ENCODE peak calls at places on chromosomes 2 and 18, in seven cellular contexts. One of them, this sample, is unnamed.

GRCh38 chr2:15800489-15801329 is 139.6 kb upstream of the MYCN start:
- DNase-seq in cerebellar cortex: peak
- DNase-seq in GM23248: no peak
- DNase-seq in renal cortical epithelial cell: no peak
- DNase-seq in nephron progenitor cell: no peak
- DNase-seq in stimulated activated CD4-positive, alpha-beta T cell treated with anti-CD3 and anti-CD28 coated beads, Interleukin-1b, Interleukin-23, amount 100 ng/mL, for 24 hours: no peak
- DNase-seq in mesenteric fat pad: no peak
- DNase-seq in this sample: no peak

GRCh38 chr18:56083097-56083865 is 495.3 kb upstream of the TCF4 start:
- DNase-seq in cerebellar cortex: peak
- DNase-seq in nephron progenitor cell: no peak
- DNase-seq in mesenteric fat pad: no peak
- DNase-seq in stimulated activated CD4-positive, alpha-beta T cell treated with anti-CD3 and anti-CD28 coated beads, Interleukin-1b, Interleukin-23, amount 100 ng/mL, for 24 hours: no peak
- DNase-seq in GM23248: peak
- DNase-seq in renal cortical epithelial cell: no peak
- DNase-seq in this sample: no peak

GRCh38 chr2:101844055-101844635 is 146.6 kb downstream of the MAP4K4 start:
- DNase-seq in nephron progenitor cell: no peak
- DNase-seq in renal cortical epithelial cell: peak
- DNase-seq in cerebellar cortex: no peak
- DNase-seq in GM23248: peak
- DNase-seq in mesenteric fat pad: no peak
- DNase-seq in stimulated activated CD4-positive, alpha-beta T cell treated with anti-CD3 and anti-CD28 coated beads, Interleukin-1b, Interleukin-23, amount 100 ng/mL, for 24 hours: no peak
- DNase-seq in this sample: no peak

GRCh38 chr2:188506843-188507242 is 215.2 kb downstream of the GULP1 start:
- DNase-seq in mesenteric fat pad: no peak
- DNase-seq in renal cortical epithelial cell: no peak
- DNase-seq in nephron progenitor cell: no peak
- DNase-seq in stimulated activated CD4-positive, alpha-beta T cell treated with anti-CD3 and anti-CD28 coated beads, Interleukin-1b, Interleukin-23, amount 100 ng/mL, for 24 hours: no peak
- DNase-seq in GM23248: no peak
- DNase-seq in cerebellar cortex: no peak
- DNase-seq in this sample: no peak

GRCh38 chr18:75048776-75049454 is 160.0 kb downstream of the PTGR3 start:
- DNase-seq in renal cortical epithelial cell: no peak
- DNase-seq in mesenteric fat pad: no peak
- DNase-seq in GM23248: no peak
- DNase-seq in nephron progenitor cell: no peak
- DNase-seq in stimulated activated CD4-positive, alpha-beta T cell treated with anti-CD3 and anti-CD28 coated beads, Interleukin-1b, Interleukin-23, amount 100 ng/mL, for 24 hours: no peak
- DNase-seq in cerebellar cortex: peak
- DNase-seq in this sample: no peak

GRCh38 chr2:96084006-96084857 is 32.1 kb downstream of the ADRA2B start:
- DNase-seq in renal cortical epithelial cell: no peak
- DNase-seq in GM23248: no peak
- DNase-seq in cerebellar cortex: no peak
- DNase-seq in nephron progenitor cell: no peak
- DNase-seq in mesenteric fat pad: peak
- DNase-seq in stimulated activated CD4-positive, alpha-beta T cell treated with anti-CD3 and anti-CD28 coated beads, Interleukin-1b, Interleukin-23, amount 100 ng/mL, for 24 hours: no peak
- DNase-seq in this sample: peak

GRCh38 chr18:50559750-50560680 is at the start of gene MAPK4:
- DNase-seq in stimulated activated CD4-positive, alpha-beta T cell treated with anti-CD3 and anti-CD28 coated beads, Interleukin-1b, Interleukin-23, amount 100 ng/mL, for 24 hours: no peak
- DNase-seq in nephron progenitor cell: peak
- DNase-seq in cerebellar cortex: peak
- DNase-seq in renal cortical epithelial cell: no peak
- DNase-seq in mesenteric fat pad: no peak
- DNase-seq in GM23248: peak
- DNase-seq in this sample: no peak

GRCh38 chr2:44170337-44170736 is 1.7 kb downstream of the PPM1B start:
- DNase-seq in mesenteric fat pad: no peak
- DNase-seq in renal cortical epithelial cell: peak
- DNase-seq in nephron progenitor cell: no peak
- DNase-seq in stimulated activated CD4-positive, alpha-beta T cell treated with anti-CD3 and anti-CD28 coated beads, Interleukin-1b, Interleukin-23, amount 100 ng/mL, for 24 hours: no peak
- DNase-seq in GM23248: peak
- DNase-seq in cerebellar cortex: peak
- DNase-seq in this sample: no peak

GRCh38 chr18:51028201-51028805 is 1.7 kb upstream of the SMAD4 start:
- DNase-seq in cerebellar cortex: peak
- DNase-seq in stimulated activated CD4-positive, alpha-beta T cell treated with anti-CD3 and anti-CD28 coated beads, Interleukin-1b, Interleukin-23, amount 100 ng/mL, for 24 hours: no peak
- DNase-seq in nephron progenitor cell: no peak
- DNase-seq in mesenteric fat pad: no peak
- DNase-seq in renal cortical epithelial cell: peak
- DNase-seq in GM23248: peak
- DNase-seq in this sample: no peak

GRCh38 chr2:188693111-188693510 is 281.1 kb upstream of the COL3A1 start:
- DNase-seq in GM23248: no peak
- DNase-seq in nephron progenitor cell: no peak
- DNase-seq in stimulated activated CD4-positive, alpha-beta T cell treated with anti-CD3 and anti-CD28 coated beads, Interleukin-1b, Interleukin-23, amount 100 ng/mL, for 24 hours: no peak
- DNase-seq in mesenteric fat pad: no peak
- DNase-seq in renal cortical epithelial cell: peak
- DNase-seq in cerebellar cortex: no peak
- DNase-seq in this sample: no peak

GRCh38 chr18:23452347-23452727 is 750 bp upstream of the RIOK3 start:
- DNase-seq in mesenteric fat pad: no peak
- DNase-seq in cerebellar cortex: no peak
- DNase-seq in renal cortical epithelial cell: no peak
- DNase-seq in nephron progenitor cell: no peak
- DNase-seq in stimulated activated CD4-positive, alpha-beta T cell treated with anti-CD3 and anti-CD28 coated beads, Interleukin-1b, Interleukin-23, amount 100 ng/mL, for 24 hours: no peak
- DNase-seq in GM23248: no peak
- DNase-seq in this sample: no peak

GRCh38 chr2:164479460-164479859 is 141.8 kb downstream of the GRB14 start:
- DNase-seq in cerebellar cortex: peak
- DNase-seq in renal cortical epithelial cell: peak
- DNase-seq in nephron progenitor cell: peak
- DNase-seq in mesenteric fat pad: no peak
- DNase-seq in GM23248: peak
- DNase-seq in stimulated activated CD4-positive, alpha-beta T cell treated with anti-CD3 and anti-CD28 coated beads, Interleukin-1b, Interleukin-23, amount 100 ng/mL, for 24 hours: no peak
- DNase-seq in this sample: no peak

GRCh38 chr2:54824582-54824981 is 101.1 kb downstream of the EML6 start:
- DNase-seq in nephron progenitor cell: no peak
- DNase-seq in renal cortical epithelial cell: no peak
- DNase-seq in stimulated activated CD4-positive, alpha-beta T cell treated with anti-CD3 and anti-CD28 coated beads, Interleukin-1b, Interleukin-23, amount 100 ng/mL, for 24 hours: no peak
- DNase-seq in cerebellar cortex: no peak
- DNase-seq in mesenteric fat pad: no peak
- DNase-seq in GM23248: no peak
- DNase-seq in this sample: no peak

GRCh38 chr2:109699646-109700045 is 85.5 kb downstream of the SOWAHC start:
- DNase-seq in cerebellar cortex: no peak
- DNase-seq in stimulated activated CD4-positive, alpha-beta T cell treated with anti-CD3 and anti-CD28 coated beads, Interleukin-1b, Interleukin-23, amount 100 ng/mL, for 24 hours: no peak
- DNase-seq in renal cortical epithelial cell: no peak
- DNase-seq in nephron progenitor cell: no peak
- DNase-seq in mesenteric fat pad: no peak
- DNase-seq in GM23248: no peak
- DNase-seq in this sample: no peak

GRCh38 chr2:202069189-202070050 is 3.6 kb upstream of the KIAA2012 start:
- DNase-seq in stimulated activated CD4-positive, alpha-beta T cell treated with anti-CD3 and anti-CD28 coated beads, Interleukin-1b, Interleukin-23, amount 100 ng/mL, for 24 hours: no peak
- DNase-seq in cerebellar cortex: peak
- DNase-seq in renal cortical epithelial cell: no peak
- DNase-seq in GM23248: no peak
- DNase-seq in nephron progenitor cell: no peak
- DNase-seq in mesenteric fat pad: no peak
- DNase-seq in this sample: no peak

GRCh38 chr2:68426885-68427579 is 40.1 kb downstream of the FBXO48 start:
- DNase-seq in mesenteric fat pad: no peak
- DNase-seq in stimulated activated CD4-positive, alpha-beta T cell treated with anti-CD3 and anti-CD28 coated beads, Interleukin-1b, Interleukin-23, amount 100 ng/mL, for 24 hours: no peak
- DNase-seq in nephron progenitor cell: no peak
- DNase-seq in GM23248: no peak
- DNase-seq in cerebellar cortex: no peak
- DNase-seq in renal cortical epithelial cell: no peak
- DNase-seq in this sample: no peak

GRCh38 chr2:95388878-95389255 is 13.6 kb upstream of the FAHD2A start:
- DNase-seq in GM23248: no peak
- DNase-seq in nephron progenitor cell: no peak
- DNase-seq in stimulated activated CD4-positive, alpha-beta T cell treated with anti-CD3 and anti-CD28 coated beads, Interleukin-1b, Interleukin-23, amount 100 ng/mL, for 24 hours: no peak
- DNase-seq in renal cortical epithelial cell: no peak
- DNase-seq in mesenteric fat pad: no peak
- DNase-seq in cerebellar cortex: no peak
- DNase-seq in this sample: no peak

GRCh38 chr2:176583530-176584101 is 314.4 kb downstream of the MTX2 start:
- DNase-seq in mesenteric fat pad: no peak
- DNase-seq in stimulated activated CD4-positive, alpha-beta T cell treated with anti-CD3 and anti-CD28 coated beads, Interleukin-1b, Interleukin-23, amount 100 ng/mL, for 24 hours: no peak
- DNase-seq in cerebellar cortex: no peak
- DNase-seq in nephron progenitor cell: no peak
- DNase-seq in renal cortical epithelial cell: peak
- DNase-seq in GM23248: peak
- DNase-seq in this sample: no peak

This sample was measured in osteocyte.